ENCODE peak calls at places on chromosome 5, in ten cellular contexts. W is GM04504; U is cardiac fibroblast; T is activated CD8-positive, alpha-beta memory T cell treated with anti-CD3 and anti-CD28 coated beads for 48 hours; N is EL; D is HuH-7.5; O is EH; K is C1 segment of cervical spinal cord; E is activated CD4-positive, CD25-positive, alpha-beta regulatory T cell treated with anti-CD3 and anti-CD28 coated beads, Interleukin-2, amount 50 U/mL, for 72 hours; R is head of caudate nucleus. H is an unnamed sample.

GRCh38 chr5:139863361-139863760 is 67.8 kb downstream of the PSD2 start:
- DNase-seq in T (no peak), E (no peak), U (peak; percentile 19), D (no peak), R (peak; percentile 83), K (no peak), W (no peak), O (no peak), N (no peak), H (peak; percentile 84)

GRCh38 chr5:116002116-116002906 is 30.0 kb upstream of the ARL14EPL start:
- DNase-seq in W (no peak), U (peak; percentile 10), R (no peak), T (no peak), O (peak; percentile 14), N (peak; percentile 15), E (no peak), K (no peak), D (no peak), H (no peak)

GRCh38 chr5:44398382-44398781 is 9.2 kb upstream of the FGF10 start:
- DNase-seq in U (no peak), E (no peak), R (no peak), T (no peak), D (no peak), W (no peak), O (no peak), N (no peak), K (no peak), H (no peak)

GRCh38 chr5:56440871-56441740 is 208.0 kb upstream of the ANKRD55 start:
- DNase-seq in W (peak; percentile 84), K (no peak), U (peak; percentile 88), T (no peak), E (no peak), N (peak; percentile 39), R (no peak), D (peak; percentile 12), O (peak; percentile 90), H (no peak)

GRCh38 chr5:151222054-151222768 is 1.7 kb downstream of the CCDC69 start:
- DNase-seq in U (no peak), K (no peak), O (no peak), T (no peak), N (no peak), E (no peak), W (no peak), D (no peak), R (no peak), H (no peak)

GRCh38 chr5:150625164-150625535 is 15.3 kb upstream of the SYNPO start:
- DNase-seq in W (no peak), R (no peak), E (no peak), K (no peak), D (no peak), N (no peak), U (no peak), T (no peak), O (no peak), H (no peak)

GRCh38 chr5:119393746-119394145 is 37.9 kb downstream of the TNFAIP8 start:
- DNase-seq in U (peak; percentile 34), R (no peak), W (no peak), O (peak; percentile 68), K (no peak), N (peak; percentile 51), D (no peak), T (no peak), E (no peak), H (no peak)

GRCh38 chr5:110899566-110900412 is 161.0 kb downstream of the SLC25A46 start:
- DNase-seq in O (peak; percentile 76), W (no peak), E (no peak), R (no peak), T (no peak), K (no peak), D (no peak), N (peak; percentile 70), U (no peak), H (no peak)

GRCh38 chr5:44332360-44332971 is 56.8 kb downstream of the FGF10 start:
- DNase-seq in T (no peak), D (peak; percentile 17), W (peak; percentile 10), O (peak; percentile 41), N (peak; percentile 1), R (no peak), E (no peak), U (peak; percentile 66), K (no peak), H (peak; percentile 32)

GRCh38 chr5:130727834-130728233 is 437.2 kb downstream of the HINT1 start:
- DNase-seq in W (no peak), T (no peak), E (no peak), D (no peak), K (no peak), N (no peak), U (no peak), O (no peak), R (no peak), H (no peak)

GRCh38 chr5:1880377-1881272 is 2.1 kb downstream of the IRX4 start:
- DNase-seq in K (no peak), R (no peak), T (no peak), U (no peak), D (no peak), W (no peak), O (no peak), N (no peak), E (no peak), H (no peak)